ENCODE peak calls at places on chromosomes 13 and 19, in four cellular contexts. R is H1, A is neuronal stem cell, B is H9. U is an unnamed sample.

GRCh38 chr19:58385313-58386165 is 1.5 kb upstream of the RPS5 start:
- DNase-seq in B (peak), R (no peak), A (no peak), U (no peak)

GRCh38 chr13:35191883-35192282 is 249.8 kb downstream of the NBEA start:
- DNase-seq in B (no peak), A (no peak), R (no peak), U (no peak)

GRCh38 chr13:104757712-104758111 is 1691.5 kb upstream of the SLC10A2 start:
- DNase-seq in A (no peak), B (no peak), R (no peak), U (no peak)

GRCh38 chr13:63625869-63626268 is 2210.2 kb upstream of the PCDH20 start:
- DNase-seq in B (no peak), R (no peak), A (no peak), U (no peak)

GRCh38 chr13:113445791-113446487 is 7.3 kb downstream of the ADPRHL1 start:
- DNase-seq in R (no peak), A (no peak), B (no peak), U (no peak)

GRCh38 chr13:34322416-34323074 is 504.6 kb downstream of the RFC3 start:
- DNase-seq in B (no peak), R (no peak), A (no peak), U (no peak)

GRCh38 chr13:114131581-114132418 is 623 bp downstream of the RASA3 start:
- DNase-seq in B (no peak), A (no peak), R (no peak), U (no peak)

GRCh38 chr13:95023405-95023804 is 277.8 kb downstream of the ABCC4 start:
- DNase-seq in B (no peak), A (no peak), R (no peak), U (no peak)

GRCh38 chr13:108734676-108735075 is 105.3 kb downstream of the MYO16 start:
- DNase-seq in A (no peak), B (peak), R (peak), U (no peak)

GRCh38 chr19:43596842-43597461 is 557 bp downstream of the ZNF576 start:
- DNase-seq in R (no peak), B (no peak), A (no peak), U (no peak)

GRCh38 chr13:51257187-51257586 is 35.0 kb downstream of the FAM124A start:
- DNase-seq in R (no peak), A (no peak), B (no peak), U (no peak)

GRCh38 chr19:12802267-12803106 is 618 bp downstream of the THSD8 start:
- DNase-seq in R (no peak), B (no peak), A (no peak), U (peak)

GRCh38 chr19:6667114-6667627 is 2.8 kb downstream of the TNFSF14 start:
- DNase-seq in A (no peak), B (no peak), R (no peak), U (peak)

GRCh38 chr13:104984296-104984818 is 1551.1 kb downstream of the EFNB2 start:
- DNase-seq in B (no peak), R (no peak), A (no peak), U (no peak)

GRCh38 chr13:48110132-48110868 is 15.4 kb upstream of the MED4 start:
- DNase-seq in R (no peak), A (no peak), B (no peak), U (no peak)

GRCh38 chr13:85408415-85408814 is 390.8 kb downstream of the SLITRK6 start:
- DNase-seq in R (no peak), A (no peak), B (no peak), U (no peak)

GRCh38 chr19:16978839-16979802 is 47.5 kb downstream of the CPAMD8 start:
- DNase-seq in A (no peak), B (no peak), R (no peak), U (no peak)

GRCh38 chr13:61470801-61471200 is 55.2 kb upstream of the PCDH20 start:
- DNase-seq in A (no peak), R (no peak), B (no peak), U (no peak)

GRCh38 chr19:34793562-34793961 is 20.5 kb upstream of the ZNF599 start:
- DNase-seq in R (no peak), A (no peak), B (no peak), U (no peak)

GRCh38 chr13:87274209-87274819 is 396.9 kb upstream of the SLITRK5 start:
- DNase-seq in R (peak), B (peak), A (peak), U (peak)

GRCh38 chr13:111542530-111543341 is 222.3 kb downstream of the TEX29 start:
- DNase-seq in A (no peak), R (no peak), B (no peak), U (no peak)

GRCh38 chr19:10508036-10508435 is 4.9 kb upstream of the KEAP1 start:
- DNase-seq in A (no peak), R (no peak), B (no peak), U (peak)

GRCh38 chr19:47609885-47610545 is 1.1 kb downstream of the BICRA start:
- DNase-seq in B (peak), A (peak), R (peak), U (peak)

GRCh38 chr19:38049105-38049649 is 142.2 kb downstream of the SIPA1L3 start:
- DNase-seq in A (no peak), B (no peak), R (no peak), U (no peak)

GRCh38 chr19:16714702-16715294 is 4.8 kb upstream of the NWD1 start:
- DNase-seq in R (peak), A (peak), B (peak), U (peak)

GRCh38 chr13:31090096-31090495 is 71.6 kb downstream of the HSPH1 start:
- DNase-seq in R (no peak), A (no peak), B (no peak), U (no peak)

GRCh38 chr13:24150613-24151012 is 9.9 kb upstream of the SPATA13 start:
- DNase-seq in R (no peak), A (no peak), B (no peak), U (no peak)

GRCh38 chr13:24147570-24147963 is 13.0 kb upstream of the SPATA13 start:
- DNase-seq in R (no peak), B (no peak), A (no peak), U (no peak)

GRCh38 chr13:24146961-24147569 is 13.5 kb upstream of the SPATA13 start:
- DNase-seq in B (no peak), R (no peak), A (no peak), U (peak)

GRCh38 chr13:24149306-24150032 is 11.1 kb upstream of the SPATA13 start:
- DNase-seq in B (no peak), R (no peak), A (no peak), U (peak)

DNA sequence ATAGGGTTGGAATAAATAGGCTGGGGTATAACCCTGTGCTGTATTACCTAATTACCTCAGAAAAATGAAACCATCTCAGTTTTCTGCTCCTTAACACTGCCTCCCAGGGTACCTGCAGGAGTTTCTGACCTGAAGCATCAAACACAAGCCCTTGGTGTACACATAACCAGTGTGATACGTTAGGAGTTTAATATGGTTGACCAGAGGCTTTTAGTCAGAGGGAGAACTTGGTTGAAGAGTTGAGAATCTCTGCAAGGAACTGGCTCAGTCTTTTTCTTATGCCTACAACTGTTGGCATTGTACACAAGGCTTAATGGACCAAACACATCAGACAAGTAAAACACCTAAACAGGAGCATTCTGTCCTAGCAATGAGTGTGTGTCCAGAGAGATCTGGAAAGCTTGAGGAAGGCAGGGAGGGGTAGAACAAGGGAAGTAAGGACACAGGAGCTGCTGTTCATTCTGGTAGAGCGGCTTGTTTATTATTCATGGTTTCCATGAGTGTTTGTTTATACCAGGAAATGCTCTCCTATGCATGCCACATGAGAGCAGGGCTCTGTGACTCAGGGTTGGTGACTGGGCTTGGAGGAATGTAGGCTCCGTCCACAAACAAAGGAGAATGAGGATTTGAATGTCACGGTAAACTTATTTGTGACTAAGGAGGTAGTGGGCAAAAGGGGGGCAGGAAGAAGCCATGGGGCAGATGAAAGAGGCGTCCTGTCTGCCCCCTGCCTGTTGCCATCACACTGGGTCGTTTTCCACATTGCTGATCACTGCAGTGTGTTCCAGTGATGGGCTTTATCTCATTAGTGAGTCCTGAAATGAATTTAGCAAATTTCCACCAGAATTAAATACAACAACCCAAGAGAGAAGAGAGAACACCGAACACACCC is 11.9 kb upstream of the SPATA13 start:
- DNase-seq in A (no peak), B (peak), R (no peak), U (peak)
- H2BK12ac ChIP-seq in A (no peak), B (no peak), R (peak), U (peak)

GRCh38 chr13:110236831-110237261 is 70.1 kb downstream of the COL4A1 start:
- DNase-seq in R (peak), A (no peak), B (no peak), U (no peak)

GRCh38 chr13:110239280-110240120 is 67.5 kb downstream of the COL4A1 start:
- DNase-seq in A (no peak), R (peak), B (no peak), U (no peak)

GRCh38 chr13:110240352-110240751 is 66.6 kb downstream of the COL4A1 start:
- DNase-seq in B (no peak), A (no peak), R (peak), U (no peak)

GRCh38 chr13:110237895-110238294 is 69.1 kb downstream of the COL4A1 start:
- DNase-seq in A (no peak), B (no peak), R (no peak), U (no peak)

DNA sequence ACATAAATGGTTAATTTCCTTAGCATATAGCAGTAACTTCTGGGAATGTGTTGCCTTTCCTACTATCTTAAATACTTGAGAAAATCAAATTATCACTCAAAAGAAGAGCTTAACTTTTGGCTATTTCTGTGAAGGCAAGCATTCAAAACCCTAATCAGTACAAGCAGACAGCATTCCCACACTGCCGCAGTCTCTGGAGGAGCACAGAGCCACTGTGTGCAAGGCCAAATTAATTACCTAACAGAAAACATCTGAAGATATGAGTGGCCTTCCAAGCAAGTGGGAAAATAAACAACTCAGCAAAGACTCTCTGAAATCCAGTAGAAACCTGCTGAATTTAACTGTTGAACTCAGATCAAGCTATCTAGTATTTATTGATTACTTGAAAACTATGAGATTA is 68.2 kb downstream of the COL4A1 start:
- DNase-seq in A (no peak), B (no peak), R (no peak), U (no peak)
- H3K14ac ChIP-seq in A (no peak), B (no peak), R (no peak), U (no peak)

DNA sequence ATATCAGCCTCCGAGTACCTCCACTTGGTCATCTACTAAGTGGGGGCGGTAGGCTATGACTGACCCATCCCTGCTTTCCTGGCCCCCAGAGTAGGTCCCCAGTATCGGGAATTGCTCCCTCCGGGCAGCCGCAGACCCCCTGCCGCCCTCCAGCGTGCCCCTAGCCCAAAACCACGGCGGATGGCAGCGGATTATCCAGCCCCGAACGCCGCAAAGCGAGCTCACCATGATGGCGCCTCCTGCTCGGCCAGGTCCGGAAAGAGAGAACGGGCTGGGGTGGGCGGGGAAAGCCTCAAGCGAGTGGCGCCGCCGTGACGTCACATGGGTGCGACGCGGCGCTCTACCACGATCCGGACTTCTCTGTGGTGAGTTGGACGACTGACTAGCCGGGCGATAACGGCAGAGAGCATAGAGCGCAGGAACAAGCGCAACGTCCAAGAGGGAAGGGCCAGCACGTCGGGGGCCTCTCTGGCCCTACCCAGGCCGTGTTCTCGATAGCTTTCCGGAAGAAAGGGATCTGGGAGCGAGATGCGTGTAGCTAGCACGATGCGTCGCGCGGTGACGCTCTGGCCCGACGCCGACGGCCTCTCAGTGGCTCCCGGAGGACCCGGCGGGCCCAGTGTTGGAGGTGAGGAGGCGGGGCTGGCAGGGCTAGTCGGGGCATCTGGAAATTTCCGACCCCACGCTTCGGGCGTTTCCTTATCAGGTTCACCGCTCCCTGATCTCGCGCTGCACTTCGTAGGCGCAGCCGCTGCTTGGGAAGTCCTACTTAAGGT is at the start of the genes RPL18 and SPHK2:
- DNase-seq in A (peak), R (peak), B (peak), U (peak)
- H2BK12ac ChIP-seq in A (no peak), R (peak), B (peak), U (peak)

GRCh38 chr19:8004723-8005513 is 523 bp downstream of the ELAVL1 start:
- DNase-seq in R (no peak), B (no peak), A (no peak), U (no peak)
- H3K14ac ChIP-seq in R (no peak), B (no peak), A (no peak), U (peak)

U was measured in trophoblast cell.